ENCODE peak calls at places on chromosomes 16 and 17, in five cellular contexts. M is Peyer's patch; X is A549; U is effector memory CD4-positive, alpha-beta T cell; L is GM23248. D is an unnamed sample.
A peak's percentile ranks its signal among the peaks of the same experiment; 100 is the strongest.

GRCh38 chr16:86429663-86430062 is 80.7 kb upstream of the FOXF1 start:
- DNase-seq in L (no peak), X (no peak), U (no peak), M (no peak), D (no peak)

GRCh38 chr17:31508310-31509094 is 117.0 kb downstream of the RAB11FIP4 start:
- DNase-seq in L (peak; percentile 29), U (peak; percentile 52), M (no peak), X (peak; percentile 41), D (peak; percentile 84)

GRCh38 chr17:48550313-48551205 is 5.7 kb upstream of the HOXB2 start:
- DNase-seq in U (no peak), X (no peak), M (no peak), L (no peak), D (no peak)

GRCh38 chr17:49975531-49975930 is 6.5 kb downstream of the DLX4 start:
- DNase-seq in M (no peak), L (no peak), U (no peak), X (no peak), D (no peak)

GRCh38 chr16:4323845-4324478 is 8.1 kb downstream of the GLIS2 start:
- DNase-seq in X (peak; percentile 64), L (peak; percentile 70), U (no peak), M (peak; percentile 50), D (no peak)

GRCh38 chr16:2977440-2977839 is 2.8 kb downstream of the PKMYT1 start:
- DNase-seq in X (no peak), L (no peak), U (no peak), M (no peak), D (no peak)

GRCh38 chr17:11486726-11487310 is 111.5 kb upstream of the DNAH9 start:
- DNase-seq in X (no peak), L (no peak), M (no peak), U (no peak), D (no peak)

GRCh38 chr16:23155445-23156049 is 6.3 kb upstream of the USP31 start:
- DNase-seq in L (no peak), X (peak; percentile 41), U (no peak), M (no peak), D (no peak)

GRCh38 chr17:17305282-17305801 is 2.2 kb downstream of the NT5M start:
- DNase-seq in L (no peak), U (peak; percentile 24), M (no peak), X (no peak), D (peak; percentile 88)

GRCh38 chr17:5468075-5468473 is 708 bp downstream of the DHX33 start:
- DNase-seq in M (no peak), X (no peak), U (no peak), L (no peak), D (no peak)

GRCh38 chr16:46607529-46607928 is 13.7 kb downstream of the SHCBP1 start:
- DNase-seq in M (no peak), L (peak; percentile 67), X (peak; percentile 57), U (no peak), D (no peak)

GRCh38 chr16:12675852-12676251 is 127.8 kb downstream of the CPPED1 start:
- DNase-seq in M (no peak), U (no peak), X (peak; percentile 38), L (peak; percentile 75), D (no peak)

GRCh38 chr17:17356931-17357270 is 53.7 kb downstream of the NT5M start:
- DNase-seq in U (no peak), M (no peak), L (no peak), X (no peak), D (no peak)

GRCh38 chr17:77363821-77364361 is 223.1 kb downstream of the SEC14L1 start:
- DNase-seq in M (no peak), U (no peak), X (no peak), L (peak; percentile 74), D (peak; percentile 79)

GRCh38 chr17:36149296-36149820 is 27.1 kb downstream of the TBC1D3B start:
- DNase-seq in L (peak; percentile 71), M (no peak), U (no peak), X (peak; percentile 14), D (no peak)

GRCh38 chr16:52597772-52598483 is 51.0 kb upstream of the TOX3 start:
- DNase-seq in U (no peak), M (no peak), L (no peak), X (no peak), D (no peak)

GRCh38 chr17:4956493-4957061 is 5.7 kb downstream of the ENO3 start:
- DNase-seq in L (no peak), X (no peak), U (no peak), M (no peak), D (no peak)

GRCh38 chr16:70520612-70521297 is 2.6 kb downstream of the COG4 start:
- DNase-seq in L (peak; percentile 80), X (no peak), M (no peak), U (no peak), D (no peak)

GRCh38 chr16:1612320-1613111 is at the start of gene CRAMP1:
- DNase-seq in L (peak; percentile 67), X (peak; percentile 27), U (peak; percentile 5), M (no peak), D (no peak)

GRCh38 chr16:21159281-21159951 is 942 bp downstream of the LDAF1 start:
- DNase-seq in L (peak; percentile 55), X (no peak), U (no peak), M (peak; percentile 72), D (peak; percentile 84)

GRCh38 chr17:7122386-7122785 is 7.8 kb upstream of the ASGR2 start:
- DNase-seq in U (no peak), M (no peak), X (no peak), L (no peak), D (no peak)

GRCh38 chr16:4309102-4309832 is 6.6 kb upstream of the GLIS2 start:
- DNase-seq in X (no peak), U (no peak), L (no peak), M (no peak), D (no peak)

GRCh38 chr17:37608369-37609169 is 649 bp downstream of the SYNRG start:
- DNase-seq in U (peak; percentile 23), M (no peak), X (peak; percentile 22), L (peak; percentile 60), D (no peak)

GRCh38 chr16:65312071-65312470 is 190.2 kb upstream of the CDH11 start:
- DNase-seq in M (no peak), L (peak; percentile 82), X (no peak), U (no peak), D (no peak)

GRCh38 chr17:67649891-67650290 is 67.8 kb upstream of the NOL11 start:
- DNase-seq in U (no peak), X (no peak), M (no peak), L (no peak), D (no peak)

GRCh38 chr17:27519550-27519949 is 63.3 kb downstream of the KSR1 start:
- DNase-seq in X (no peak), M (no peak), U (no peak), L (no peak), D (no peak)

GRCh38 chr17:69607162-69607834 is 192.8 kb downstream of the MAP2K6 start:
- DNase-seq in U (no peak), M (peak; percentile 68), L (peak; percentile 87), X (peak; percentile 85), D (peak; percentile 79)
- H3K4me1 ChIP-seq in U (no peaks in the 10 kb centered on the region), M (no peaks in the 10 kb centered on the region), L (peaks cover 37% of the 10 kb centered on the region), X (peaks cover 31% of the 10 kb centered on the region), D (peaks cover 13% of the 10 kb centered on the region)

GRCh38 chr17:14320734-14321475 is 20.0 kb downstream of the HS3ST3B1 start:
- DNase-seq in M (no peak), U (no peak), L (no peak), X (no peak), D (no peak)
- H3K4me3 ChIP-seq in M (no peak overlapping the region), U (no peak overlapping the region), L (no peak overlapping the region), X (no peak overlapping the region), D (no peak overlapping the region)

DNA sequence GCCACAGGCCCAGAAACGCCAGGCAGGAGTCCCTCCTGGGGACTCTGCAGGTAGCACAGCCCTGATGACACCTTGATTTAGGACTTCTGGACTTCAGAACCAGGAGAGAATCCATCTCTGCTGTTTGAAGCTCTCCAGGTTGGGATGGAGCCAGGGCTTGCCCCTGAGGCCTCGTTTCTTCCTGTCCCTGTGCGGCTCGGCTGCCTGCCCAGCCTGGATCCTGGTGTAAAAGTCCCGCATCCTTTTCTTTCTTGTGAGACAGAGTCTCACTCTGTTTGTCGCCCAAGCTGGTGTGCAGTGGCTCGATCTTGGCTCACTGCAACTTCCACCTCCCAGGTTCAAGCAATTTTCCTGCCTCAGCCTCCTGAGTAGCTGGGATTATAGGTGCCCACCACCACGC is 17.9 kb upstream of the CBX4 start:
- DNase-seq in L (no peak), M (no peak), X (no peak), U (no peak), D (no peak)
- H3K9me3 ChIP-seq in L (no peaks in the 10 kb centered on the region), M (no peaks in the 10 kb centered on the region), X (no peaks in the 10 kb centered on the region), U (no peaks in the 10 kb centered on the region), D (no peaks in the 10 kb centered on the region)

DNA sequence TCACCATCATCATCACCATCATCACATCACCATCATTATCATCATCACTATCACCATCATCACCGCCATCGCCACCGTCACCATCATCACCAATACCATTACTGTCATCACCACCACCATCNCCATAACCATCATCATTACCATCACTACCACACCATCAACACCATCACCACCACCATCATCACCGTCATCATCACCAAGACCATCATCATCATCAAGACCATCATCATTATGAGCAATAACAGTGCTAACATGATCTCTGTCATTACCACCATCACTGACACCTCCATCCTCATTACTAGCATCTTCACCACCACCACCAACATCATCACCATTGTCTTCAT is 16.1 kb upstream of the ZNF469 start:
- DNase-seq in X (no peak), L (no peak), U (no peak), M (no peak), D (no peak)
- H3K4me1 ChIP-seq in X (no peaks in the 10 kb centered on the region), L (no peaks in the 10 kb centered on the region), U (no peaks in the 10 kb centered on the region), M (no peaks in the 10 kb centered on the region), D (no peaks in the 10 kb centered on the region)

GRCh38 chr16:11667824-11668589 is at the start of gene SNN:
- DNase-seq in X (peak; percentile 73), U (peak; percentile 82), L (peak; percentile 93), M (peak; percentile 89), D (peak; percentile 97)

GRCh38 chr16:11666108-11667055 is 1.9 kb upstream of the SNN start:
- DNase-seq in X (no peak), M (no peak), U (no peak), L (no peak), D (no peak)

GRCh38 chr16:11665071-11665491 is 3.2 kb upstream of the SNN start:
- DNase-seq in L (no peak), U (no peak), M (no peak), X (no peak), D (peak; percentile 80)

GRCh38 chr16:11668590-11669379 is 530 bp downstream of the SNN start:
- DNase-seq in M (no peak), L (peak; percentile 44), X (no peak), U (no peak), D (peak; percentile 91)

GRCh38 chr16:11667221-11667823 is 933 bp upstream of the SNN start:
- DNase-seq in M (no peak), L (peak; percentile 20), X (no peak), U (no peak), D (peak; percentile 80)
- H3K4me3 ChIP-seq in M (no peak overlapping the region), L (no peak overlapping the region), X (peak overlapping the region; percentile 94), U (no peak overlapping the region), D (peak overlapping the region; percentile 47)

GRCh38 chr16:54952195-54952594 is 21.5 kb downstream of the IRX5 start:
- DNase-seq in M (no peak), X (no peak), L (peak; percentile 30), U (no peak), D (no peak)
- H3K9me3 ChIP-seq in M (no peaks in the 10 kb centered on the region), X (peaks cover 6% of the 10 kb centered on the region), L (no peaks in the 10 kb centered on the region), U (no peaks in the 10 kb centered on the region), D (no peaks in the 10 kb centered on the region)

DNA sequence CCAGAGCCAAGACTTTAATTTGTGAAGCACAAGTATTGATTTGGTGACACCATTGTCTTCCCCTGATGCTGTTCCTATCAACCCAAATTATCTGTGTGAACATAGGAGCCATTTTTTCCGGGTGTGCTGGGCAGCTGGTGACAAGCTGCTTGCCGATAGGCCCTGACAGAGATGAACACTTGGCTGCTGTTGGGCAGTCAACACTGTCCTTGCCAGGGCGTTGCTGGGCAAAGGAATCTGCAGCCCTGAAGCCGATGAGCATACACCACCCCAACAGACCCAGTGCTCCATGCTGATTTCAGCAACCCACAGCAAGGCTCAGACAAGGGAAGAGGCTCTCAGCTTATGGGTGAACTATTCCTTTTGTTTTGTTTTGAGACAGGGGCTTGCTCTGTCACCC is 105.4 kb downstream of the YPEL2 start:
- DNase-seq in M (no peak), X (no peak), L (no peak), U (no peak), D (no peak)
- H3K4me1 ChIP-seq in M (no peaks in the 10 kb centered on the region), X (peaks cover 10% of the 10 kb centered on the region), L (peaks cover 29% of the 10 kb centered on the region), U (peaks cover 7% of the 10 kb centered on the region), D (peaks cover 25% of the 10 kb centered on the region)